ENCODE peak calls at places on chromosome 9, in four cellular contexts. One of them, this sample, is unnamed.

GRCh38 chr9:16258708-16259107 is 611.8 kb downstream of the BNC2 start:
- DNase-seq in IMR-90: no peak
- DNase-seq in HepG2: no peak
- DNase-seq in K562: no peak
- DNase-seq in this sample: no peak

GRCh38 chr9:98908897-98909634 is 34.6 kb upstream of the COL15A1 start:
- DNase-seq in IMR-90: peak; percentile 91
- DNase-seq in HepG2: no peak
- DNase-seq in K562: no peak
- DNase-seq in this sample: no peak

GRCh38 chr9:114264806-114265550 is 57.9 kb upstream of the ORM1 start:
- DNase-seq in IMR-90: no peak
- DNase-seq in HepG2: no peak
- DNase-seq in K562: no peak
- DNase-seq in this sample: no peak

GRCh38 chr9:32265037-32265436 is 119.4 kb upstream of the ACO1 start:
- DNase-seq in IMR-90: no peak
- DNase-seq in HepG2: no peak
- DNase-seq in K562: no peak
- DNase-seq in this sample: no peak

GRCh38 chr9:27925815-27926214 is 352.5 kb upstream of the C9orf72 start:
- DNase-seq in IMR-90: no peak
- DNase-seq in HepG2: no peak
- DNase-seq in K562: no peak
- DNase-seq in this sample: no peak

GRCh38 chr9:16321461-16322119 is 548.9 kb downstream of the BNC2 start:
- DNase-seq in IMR-90: peak; percentile 61
- DNase-seq in HepG2: no peak
- DNase-seq in K562: no peak
- DNase-seq in this sample: no peak

GRCh38 chr9:109182940-109183798 is 16.1 kb upstream of the FRRS1L start:
- DNase-seq in IMR-90: peak; percentile 15
- DNase-seq in HepG2: peak; percentile 81
- DNase-seq in K562: peak; percentile 47
- DNase-seq in this sample: peak; percentile 62

GRCh38 chr9:74125916-74126315 is 371.2 kb upstream of the RORB start:
- DNase-seq in IMR-90: no peak
- DNase-seq in HepG2: no peak
- DNase-seq in K562: no peak
- DNase-seq in this sample: no peak

GRCh38 chr9:23821400-23822181 is 4.4 kb downstream of the ELAVL2 start:
- DNase-seq in IMR-90: no peak
- DNase-seq in HepG2: no peak
- DNase-seq in K562: no peak
- DNase-seq in this sample: no peak

GRCh38 chr9:11190719-11191118 is 577.9 kb upstream of the PTPRD start:
- DNase-seq in IMR-90: no peak
- DNase-seq in HepG2: no peak
- DNase-seq in K562: no peak
- DNase-seq in this sample: no peak

GRCh38 chr9:129408535-129409215 is 212.2 kb downstream of the C9orf50 start:
- DNase-seq in IMR-90: no peak
- DNase-seq in HepG2: no peak
- DNase-seq in K562: no peak
- DNase-seq in this sample: no peak

GRCh38 chr9:122941560-122942234 is 877 bp downstream of the RABGAP1 start:
- DNase-seq in IMR-90: peak; percentile 76
- DNase-seq in HepG2: peak; percentile 38
- DNase-seq in K562: peak; percentile 10
- DNase-seq in this sample: no peak

GRCh38 chr9:98117984-98118639 is 910 bp downstream of the TRIM14 start:
- DNase-seq in IMR-90: peak; percentile 28
- DNase-seq in HepG2: peak; percentile 82
- DNase-seq in K562: peak; percentile 51
- DNase-seq in this sample: peak; percentile 65

GRCh38 chr9:13863112-13863511 is 450.8 kb downstream of the NFIB start:
- DNase-seq in IMR-90: peak; percentile 7
- DNase-seq in HepG2: no peak
- DNase-seq in K562: no peak
- DNase-seq in this sample: no peak

GRCh38 chr9:118418887-118419620 is 714.9 kb downstream of the TLR4 start:
- DNase-seq in IMR-90: no peak
- DNase-seq in HepG2: no peak
- DNase-seq in K562: no peak
- DNase-seq in this sample: peak; percentile 29

GRCh38 chr9:38254756-38255155 is 137.7 kb upstream of the ALDH1B1 start:
- DNase-seq in IMR-90: no peak
- DNase-seq in HepG2: no peak
- DNase-seq in K562: no peak
- DNase-seq in this sample: no peak

GRCh38 chr9:137415451-137415850 is 7.5 kb downstream of the EXD3 start:
- DNase-seq in IMR-90: no peak
- DNase-seq in HepG2: no peak
- DNase-seq in K562: no peak
- DNase-seq in this sample: no peak

GRCh38 chr9:137421838-137422667 is 909 bp downstream of the EXD3 start:
- DNase-seq in IMR-90: no peak
- DNase-seq in HepG2: no peak
- DNase-seq in K562: no peak
- DNase-seq in this sample: no peak

GRCh38 chr9:137416563-137417151 is 6.3 kb downstream of the EXD3 start:
- DNase-seq in IMR-90: no peak
- DNase-seq in HepG2: no peak
- DNase-seq in K562: no peak
- DNase-seq in this sample: no peak

GRCh38 chr9:137416006-137416562 is 6.9 kb downstream of the EXD3 start:
- DNase-seq in IMR-90: no peak
- DNase-seq in HepG2: no peak
- DNase-seq in K562: no peak
- DNase-seq in this sample: no peak

GRCh38 chr9:137417161-137418021 is 5.6 kb downstream of the EXD3 start:
- DNase-seq in IMR-90: no peak
- DNase-seq in HepG2: no peak
- DNase-seq in K562: no peak
- DNase-seq in this sample: no peak
- TF ChIP-seq MAZ in IMR-90: no peak
- TF ChIP-seq MAZ in HepG2: no peak
- TF ChIP-seq MAZ in K562: no peak
- TF ChIP-seq MAZ in this sample: no peak

GRCh38 chr9:19281801-19282200 is 51.3 kb downstream of the DENND4C start:
- DNase-seq in IMR-90: no peak
- DNase-seq in HepG2: no peak
- DNase-seq in K562: no peak
- DNase-seq in this sample: no peak
- H3K4me1 ChIP-seq in IMR-90: no peaks in the 10 kb centered on the region
- H3K4me1 ChIP-seq in HepG2: peaks cover 12% of the 10 kb centered on the region
- H3K4me1 ChIP-seq in K562: no peaks in the 10 kb centered on the region
- H3K4me1 ChIP-seq in this sample: peaks cover 34% of the 10 kb centered on the region

GRCh38 chr9:127883959-127884358 is 6.5 kb upstream of the AK1 start:
- DNase-seq in IMR-90: no peak
- DNase-seq in HepG2: no peak
- DNase-seq in K562: no peak
- DNase-seq in this sample: no peak
- TF ChIP-seq MAZ in IMR-90: no peak
- TF ChIP-seq MAZ in HepG2: no peak
- TF ChIP-seq MAZ in K562: no peak
- TF ChIP-seq MAZ in this sample: no peak

GRCh38 chr9:91844170-91844569 is 105.9 kb downstream of the ROR2 start:
- DNase-seq in IMR-90: no peak
- DNase-seq in HepG2: no peak
- DNase-seq in K562: no peak
- DNase-seq in this sample: no peak

GRCh38 chr9:91843093-91843492 is 106.9 kb downstream of the ROR2 start:
- DNase-seq in IMR-90: no peak
- DNase-seq in HepG2: no peak
- DNase-seq in K562: no peak
- DNase-seq in this sample: no peak

GRCh38 chr9:91843623-91844111 is 106.4 kb downstream of the ROR2 start:
- DNase-seq in IMR-90: no peak
- DNase-seq in HepG2: no peak
- DNase-seq in K562: no peak
- DNase-seq in this sample: no peak

GRCh38 chr9:91845839-91846238 is 104.2 kb downstream of the ROR2 start:
- DNase-seq in IMR-90: no peak
- DNase-seq in HepG2: no peak
- DNase-seq in K562: no peak
- DNase-seq in this sample: no peak

GRCh38 chr9:91844656-91845291 is 105.3 kb downstream of the ROR2 start:
- DNase-seq in IMR-90: no peak
- DNase-seq in HepG2: no peak
- DNase-seq in K562: no peak
- DNase-seq in this sample: no peak
- H3K4me1 ChIP-seq in IMR-90: peaks cover 16% of the 10 kb centered on the region
- H3K4me1 ChIP-seq in HepG2: no peaks in the 10 kb centered on the region
- H3K4me1 ChIP-seq in K562: peaks cover 15% of the 10 kb centered on the region
- H3K4me1 ChIP-seq in this sample: no peaks in the 10 kb centered on the region

GRCh38 chr9:90092512-90092911 is 487.7 kb downstream of the GADD45G start:
- DNase-seq in IMR-90: no peak
- DNase-seq in HepG2: no peak
- DNase-seq in K562: no peak
- DNase-seq in this sample: no peak

GRCh38 chr9:90097237-90097636 is 492.4 kb downstream of the GADD45G start:
- DNase-seq in IMR-90: no peak
- DNase-seq in HepG2: no peak
- DNase-seq in K562: no peak
- DNase-seq in this sample: no peak

GRCh38 chr9:90098456-90098855 is 493.6 kb downstream of the GADD45G start:
- DNase-seq in IMR-90: no peak
- DNase-seq in HepG2: no peak
- DNase-seq in K562: no peak
- DNase-seq in this sample: no peak

GRCh38 chr9:90099262-90099982 is 494.6 kb downstream of the GADD45G start:
- DNase-seq in IMR-90: peak; percentile 13
- DNase-seq in HepG2: peak; percentile 12
- DNase-seq in K562: no peak
- DNase-seq in this sample: peak; percentile 48

GRCh38 chr9:90095682-90096081 is 490.9 kb downstream of the GADD45G start:
- DNase-seq in IMR-90: no peak
- DNase-seq in HepG2: no peak
- DNase-seq in K562: no peak
- DNase-seq in this sample: no peak
- TF ChIP-seq MAZ in IMR-90: no peak
- TF ChIP-seq MAZ in HepG2: no peak
- TF ChIP-seq MAZ in K562: no peak
- TF ChIP-seq MAZ in this sample: no peak

DNA sequence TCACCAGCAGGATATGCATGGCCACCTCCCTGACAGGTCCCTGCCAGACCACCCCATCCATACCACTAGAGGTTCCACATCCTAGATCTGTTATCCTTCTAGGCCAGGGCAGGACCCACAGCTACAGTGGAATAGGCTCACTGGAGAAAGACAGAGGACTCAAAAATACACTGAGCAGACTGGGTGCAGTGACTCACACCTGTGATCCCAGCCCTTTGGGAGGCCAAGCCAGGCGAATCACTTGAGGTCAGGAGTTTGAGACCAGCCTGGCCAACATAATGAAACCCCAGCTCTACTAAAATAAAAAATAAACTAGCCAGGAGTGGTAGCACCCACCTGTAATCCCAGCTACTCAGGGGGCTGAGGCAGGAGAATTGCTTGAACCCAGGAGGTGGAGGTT is 56.5 kb upstream of the TESK1 start:
- DNase-seq in IMR-90: peak; percentile 44
- DNase-seq in HepG2: no peak
- DNase-seq in K562: no peak
- DNase-seq in this sample: no peak
- H3K4me1 ChIP-seq in IMR-90: peaks cover 14% of the 10 kb centered on the region
- H3K4me1 ChIP-seq in HepG2: peaks cover 3% of the 10 kb centered on the region
- H3K4me1 ChIP-seq in K562: no peaks in the 10 kb centered on the region
- H3K4me1 ChIP-seq in this sample: peaks cover 59% of the 10 kb centered on the region

GRCh38 chr9:105930007-105930627 is 235.8 kb downstream of the TMEM38B start:
- DNase-seq in IMR-90: no peak
- DNase-seq in HepG2: no peak
- DNase-seq in K562: no peak
- DNase-seq in this sample: no peak
- TF ChIP-seq MAZ in IMR-90: no peak
- TF ChIP-seq MAZ in HepG2: no peak
- TF ChIP-seq MAZ in K562: no peak
- TF ChIP-seq MAZ in this sample: no peak

GRCh38 chr9:136242908-136243525 is 2.6 kb downstream of the QSOX2 start:
- DNase-seq in IMR-90: no peak
- DNase-seq in HepG2: no peak
- DNase-seq in K562: no peak
- DNase-seq in this sample: peak; percentile 25
- H3K4me1 ChIP-seq in IMR-90: peaks cover 3% of the 10 kb centered on the region
- H3K4me1 ChIP-seq in HepG2: peaks cover 65% of the 10 kb centered on the region
- H3K4me1 ChIP-seq in K562: peaks cover 65% of the 10 kb centered on the region
- H3K4me1 ChIP-seq in this sample: peaks cover 17% of the 10 kb centered on the region